ENCODE peak calls at places on chromosomes 1 and 21, in six cellular contexts. E is K562, H is HCT116, A is SK-N-SH, L is GM12878, S is HepG2. U is an unnamed sample. For H4K20me1, the result is how much of the 10 kb centered on the place peaks cover.

GRCh38 chr1:246784621-246785535 is 60.7 kb downstream of the SCCPDH start:
- DNase-seq in E (no peak), H (no peak), A (no peak), L (no peak), S (no peak), U (no peak)

GRCh38 chr1:206835186-206835585 is 30.2 kb upstream of the IL20 start:
- DNase-seq in E (no peak), H (no peak), A (no peak), L (no peak), S (no peak), U (no peak)

GRCh38 chr1:205294175-205294913 is 27.2 kb downstream of the NUAK2 start:
- DNase-seq in E (peak), H (no peak), A (no peak), L (no peak), S (peak), U (peak)

GRCh38 chr21:15441060-15441493 is 288.7 kb upstream of the USP25 start:
- DNase-seq in E (no peak), H (no peak), A (no peak), L (no peak), S (peak), U (peak)

GRCh38 chr1:202361701-202362100 is 13.2 kb downstream of the PPP1R12B start:
- DNase-seq in E (no peak), H (no peak), A (no peak), L (no peak), S (no peak), U (peak)

GRCh38 chr1:70034403-70034802 is 171.0 kb downstream of the LRRC40 start:
- DNase-seq in E (peak), H (peak), A (peak), L (no peak), S (peak), U (peak)

GRCh38 chr1:157963713-157964112 is 29.7 kb upstream of the KIRREL1 start:
- DNase-seq in E (peak), H (peak), A (peak), L (no peak), S (peak), U (peak)

GRCh38 chr21:42524341-42525227 is 10.9 kb downstream of the SLC37A1 start:
- DNase-seq in E (no peak), H (no peak), A (no peak), L (peak), S (peak), U (peak)

GRCh38 chr21:42692688-42693087 is 39.3 kb downstream of the PDE9A start:
- DNase-seq in E (no peak), H (no peak), A (no peak), L (no peak), S (no peak), U (no peak)

GRCh38 chr1:13520985-13521384 is 7.2 kb upstream of the LRRC38 start:
- DNase-seq in E (no peak), H (no peak), A (no peak), L (no peak), S (no peak), U (no peak)

GRCh38 chr1:220881918-220882891 is 3.0 kb downstream of the HLX start:
- DNase-seq in E (no peak), H (no peak), A (peak), L (no peak), S (no peak), U (peak)

GRCh38 chr21:44681861-44682579 is at the start of gene KRTAP12-1:
- DNase-seq in E (no peak), H (no peak), A (no peak), L (no peak), S (no peak), U (no peak)

GRCh38 chr21:39156024-39156423 is 27.2 kb downstream of the PSMG1 start:
- DNase-seq in E (no peak), H (no peak), A (no peak), L (no peak), S (no peak), U (no peak)

GRCh38 chr1:175826705-175827104 is 83.3 kb upstream of the TNR start:
- DNase-seq in E (no peak), H (no peak), A (no peak), L (no peak), S (no peak), U (no peak)

DNA sequence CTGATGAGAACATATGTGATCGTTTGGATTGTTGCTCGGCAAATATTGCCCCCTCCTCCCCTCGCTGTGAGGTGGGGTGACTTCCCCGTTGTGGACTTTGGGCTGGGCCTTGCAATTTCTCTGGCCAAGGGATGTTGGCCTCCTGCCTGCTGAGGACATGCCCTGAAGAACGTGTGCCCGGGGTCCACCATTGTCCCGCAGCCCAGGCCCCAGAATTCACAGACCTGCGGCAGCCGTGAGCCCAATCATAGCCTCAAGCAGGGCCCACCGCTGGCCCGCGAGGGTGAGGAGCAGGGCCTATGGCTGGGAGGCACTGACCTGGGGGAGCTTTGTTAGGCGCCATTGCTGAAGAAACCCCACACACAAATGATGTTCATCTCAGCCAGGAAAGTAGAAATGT is 58.3 kb upstream of the ACTRT2 start:
- DNase-seq in E (no peak), H (no peak), A (no peak), L (no peak), S (no peak), U (no peak)
- TF ChIP-seq REST in E (no peak), H (no peak), A (no peak), L (no peak), S (no peak), U (no peak)

GRCh38 chr1:31792541-31792940 is 23.3 kb downstream of the SPOCD1 start:
- DNase-seq in E (no peak), H (no peak), A (no peak), L (no peak), S (no peak), U (no peak)
- H4K20me1 ChIP-seq in E (under half), H (under half), A (under half), L (under half), S (under half), U (under half)

GRCh38 chr1:200304146-200304545 is 105.7 kb downstream of the ZNF281 start:
- DNase-seq in E (no peak), H (no peak), A (no peak), L (no peak), S (no peak), U (no peak)
- TF ChIP-seq CTCF in E (no peak), H (no peak), A (no peak), L (no peak), S (no peak), U (no peak)

DNA sequence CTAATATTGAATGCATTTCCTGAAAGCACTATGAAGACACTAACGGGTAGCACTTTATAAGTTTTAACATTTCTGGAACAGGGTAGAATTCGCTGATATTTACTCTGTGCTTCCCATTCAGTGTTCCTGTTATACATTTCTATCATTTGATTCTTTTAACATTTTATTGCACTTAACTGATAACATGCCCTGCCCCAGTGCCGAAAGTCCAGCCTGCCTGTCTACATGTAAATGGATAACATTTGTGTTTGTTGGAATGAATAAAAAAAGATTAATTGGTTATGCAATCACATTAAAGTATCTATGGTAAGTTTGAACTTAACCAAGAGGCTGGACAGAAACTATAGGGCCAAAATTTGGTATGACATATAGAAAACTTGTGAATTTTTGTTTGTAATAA is 790.5 kb upstream of the TPTE start:
- DNase-seq in E (no peak), H (no peak), A (no peak), L (no peak), S (no peak), U (no peak)
- TF ChIP-seq REST in E (no peak), H (no peak), A (no peak), L (no peak), S (no peak), U (no peak)

GRCh38 chr1:27568247-27569087 is 35.5 kb downstream of the AHDC1 start:
- DNase-seq in E (peak), H (peak), A (peak), L (peak), S (peak), U (peak)

GRCh38 chr1:27567183-27567526 is 36.8 kb downstream of the AHDC1 start:
- DNase-seq in E (no peak), H (no peak), A (no peak), L (no peak), S (no peak), U (no peak)

GRCh38 chr1:27564710-27565649 is 39.0 kb downstream of the AHDC1 start:
- DNase-seq in E (no peak), H (no peak), A (no peak), L (no peak), S (no peak), U (no peak)

GRCh38 chr1:27567931-27568246 is 36.1 kb downstream of the AHDC1 start:
- DNase-seq in E (no peak), H (no peak), A (no peak), L (no peak), S (no peak), U (no peak)

DNA sequence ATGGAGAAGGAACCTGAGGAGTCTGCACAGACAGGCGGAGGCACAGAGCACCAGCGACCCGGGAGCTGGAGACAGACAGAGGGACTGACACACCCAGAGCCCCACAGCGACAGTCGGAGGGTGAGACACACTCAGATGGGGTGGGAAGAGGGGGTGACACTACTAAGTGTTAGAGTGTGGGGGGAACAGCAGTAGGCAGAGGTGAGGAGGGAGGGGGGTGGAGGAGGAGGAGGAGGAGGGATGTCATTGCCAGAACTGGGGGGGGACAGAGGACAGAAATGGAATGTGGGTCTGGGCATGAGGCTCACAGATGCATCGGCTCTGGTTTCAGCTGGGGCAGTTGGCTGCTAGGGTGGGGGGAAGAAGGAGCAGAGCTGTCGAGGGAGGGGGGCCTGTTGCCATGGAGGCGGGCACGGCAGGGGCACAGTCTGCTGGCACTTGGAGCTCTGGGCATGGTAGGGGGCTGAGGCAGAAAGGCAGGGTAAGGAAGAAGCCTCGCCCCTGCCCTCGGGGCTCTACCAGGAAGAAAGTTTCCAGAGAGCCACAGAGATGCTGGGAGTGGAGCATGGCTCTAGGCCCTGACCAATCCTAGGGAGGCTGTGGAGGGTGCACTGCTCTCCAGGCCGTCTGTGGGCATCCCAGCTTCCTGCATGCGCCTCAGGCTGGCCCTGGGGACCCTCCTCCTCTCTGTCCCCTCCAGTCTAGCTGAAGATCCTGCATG is 37.3 kb downstream of the AHDC1 start:
- DNase-seq in E (no peak), H (no peak), A (no peak), L (no peak), S (no peak), U (no peak)
- H4K20me1 ChIP-seq in E (under half), H (under half), A (half or more), L (under half), S (under half), U (under half)

U was measured in GM23338.